ENCODE peak calls at places on chromosomes 13 and 19, in six cellular contexts. N is activated CD4-positive, alpha-beta T cell treated with anti-CD3 and anti-CD28 coated beads for 1 hour; D is neural crest cell; B is amygdala; Y is stimulated activated CD4-positive, alpha-beta T cell treated with anti-CD3 and anti-CD28 coated beads, TNF-alpha, amount 100 ng/mL, for 48 hours; W is esophagus squamous epithelium. H is an unnamed sample.

GRCh38 chr19:44066305-44066704 is 5.7 kb upstream of the ZNF284 start:
- DNase-seq in N (no peak), D (no peak), B (no peak), Y (no peak), W (no peak), H (no peak)

GRCh38 chr19:6739390-6739883 is at the start of gene TRIP10:
- DNase-seq in N (peak), D (peak), B (peak), Y (peak), W (peak), H (no peak)

GRCh38 chr19:4910594-4911273 is 1.4 kb downstream of the UHRF1 start:
- DNase-seq in N (no peak), D (peak), B (peak), Y (no peak), W (no peak), H (no peak)

GRCh38 chr19:8638078-8638619 is 7.7 kb downstream of the NFILZ start:
- DNase-seq in N (no peak), D (no peak), B (no peak), Y (no peak), W (no peak), H (no peak)

GRCh38 chr13:113853518-113854237 is 10.2 kb downstream of the GAS6 start:
- DNase-seq in N (no peak), D (no peak), B (no peak), Y (no peak), W (no peak), H (no peak)

GRCh38 chr19:55493052-55493649 is 4.9 kb downstream of the SSC5D start:
- DNase-seq in N (no peak), D (no peak), B (no peak), Y (no peak), W (no peak), H (no peak)

GRCh38 chr19:33678796-33679195 is 57.0 kb downstream of the CHST8 start:
- DNase-seq in N (no peak), D (no peak), B (peak), Y (no peak), W (no peak), H (no peak)

GRCh38 chr13:27264181-27264580 is 6.4 kb upstream of the RASL11A start:
- DNase-seq in N (no peak), D (no peak), B (peak), Y (no peak), W (no peak), H (no peak)

GRCh38 chr19:4057913-4058695 is 8.6 kb downstream of the ZBTB7A start:
- DNase-seq in N (no peak), D (no peak), B (no peak), Y (no peak), W (no peak), H (no peak)

GRCh38 chr13:44605275-44605674 is 29.1 kb upstream of the TSC22D1 start:
- DNase-seq in N (no peak), D (no peak), B (no peak), Y (no peak), W (no peak), H (no peak)

GRCh38 chr13:58476176-58476575 is 844.6 kb downstream of the PCDH17 start:
- DNase-seq in N (no peak), D (no peak), B (no peak), Y (no peak), W (no peak), H (no peak)

GRCh38 chr19:35224681-35225604 is 3.6 kb downstream of the FAM187B start:
- DNase-seq in N (no peak), D (no peak), B (no peak), Y (no peak), W (no peak), H (no peak)

GRCh38 chr13:110879482-110879881 is 35.4 kb downstream of the ANKRD10 start:
- DNase-seq in N (no peak), D (no peak), B (no peak), Y (no peak), W (no peak), H (no peak)

GRCh38 chr13:27954406-27954851 is 14.7 kb downstream of the CDX2 start:
- DNase-seq in N (no peak), D (no peak), B (no peak), Y (no peak), W (no peak), H (no peak)

GRCh38 chr19:46813570-46814358 is 25.4 kb upstream of the SLC1A5 start:
- DNase-seq in N (no peak), D (no peak), B (no peak), Y (no peak), W (no peak), H (no peak)

GRCh38 chr19:16562608-16563025 is 9.6 kb downstream of the SLC35E1 start:
- DNase-seq in N (no peak), D (no peak), B (no peak), Y (no peak), W (no peak), H (no peak)

GRCh38 chr13:37127706-37128241 is 22.3 kb upstream of the CSNK1A1L start:
- DNase-seq in N (no peak), D (no peak), B (no peak), Y (no peak), W (no peak), H (no peak)

GRCh38 chr19:46953955-46954501 is 65.6 kb upstream of the NPAS1 start:
- DNase-seq in N (no peak), D (no peak), B (no peak), Y (no peak), W (no peak), H (no peak)

GRCh38 chr19:3137139-3137538 is 1.3 kb downstream of the GNA15 start:
- DNase-seq in N (no peak), D (no peak), B (no peak), Y (no peak), W (no peak), H (no peak)

GRCh38 chr13:112869202-112870061 is 99.6 kb upstream of the MCF2L start:
- DNase-seq in N (no peak), D (no peak), B (no peak), Y (no peak), W (no peak), H (no peak)

GRCh38 chr19:31539386-31539785 is 190.2 kb upstream of the TSHZ3 start:
- DNase-seq in N (no peak), D (no peak), B (no peak), Y (no peak), W (no peak), H (no peak)

GRCh38 chr19:19750842-19751790 is 18.2 kb upstream of the ZNF14 start:
- DNase-seq in N (no peak), D (no peak), B (no peak), Y (no peak), W (no peak), H (no peak)

GRCh38 chr19:4839192-4839591 is 7.7 kb upstream of the TICAM1 start:
- DNase-seq in N (no peak), D (no peak), B (no peak), Y (no peak), W (no peak), H (no peak)

GRCh38 chr19:4694211-4694987 is 24.3 kb upstream of the MYDGF start:
- DNase-seq in N (no peak), D (no peak), B (peak), Y (no peak), W (peak), H (no peak)

GRCh38 chr13:44300895-44301638 is 72.6 kb upstream of the SERP2 start:
- DNase-seq in N (no peak), D (no peak), B (no peak), Y (no peak), W (no peak), H (peak)

GRCh38 chr19:31145909-31146453 is 203.3 kb downstream of the TSHZ3 start:
- DNase-seq in N (no peak), D (no peak), B (no peak), Y (no peak), W (no peak), H (no peak)

GRCh38 chr19:55238030-55238429 is 9.5 kb upstream of the TMEM86B start:
- DNase-seq in N (no peak), D (no peak), B (no peak), Y (no peak), W (no peak), H (no peak)

GRCh38 chr13:84684048-84684662 is 801.9 kb upstream of the SLITRK1 start:
- DNase-seq in N (no peak), D (no peak), B (no peak), Y (no peak), W (no peak), H (no peak)

GRCh38 chr13:97057196-97057595 is 62.9 kb upstream of the OXGR1 start:
- DNase-seq in N (no peak), D (no peak), B (no peak), Y (no peak), W (no peak), H (no peak)

GRCh38 chr13:24267283-24267682 is 42.1 kb upstream of the C1QTNF9 start:
- DNase-seq in N (no peak), D (no peak), B (no peak), Y (no peak), W (no peak), H (no peak)

GRCh38 chr19:39347332-39348227 is 5.4 kb downstream of the SAMD4B start:
- DNase-seq in N (no peak), D (no peak), B (no peak), Y (no peak), W (no peak), H (no peak)

GRCh38 chr13:36133950-36134349 is 2.8 kb upstream of the DCLK1 start:
- DNase-seq in N (no peak), D (no peak), B (no peak), Y (no peak), W (no peak), H (no peak)

GRCh38 chr13:110109910-110110309 is 197.0 kb downstream of the COL4A1 start:
- DNase-seq in N (no peak), D (no peak), B (no peak), Y (no peak), W (no peak), H (no peak)

GRCh38 chr19:3404324-3405260 is 38.2 kb downstream of the NFIC start:
- DNase-seq in N (no peak), D (no peak), B (peak), Y (no peak), W (no peak), H (no peak)